ENCODE peak calls at places on chromosome 7, in four cellular contexts. X, Q, P and R are unnamed samples.

GRCh38 chr7:149707448-149707886 is 65.9 kb downstream of the ZNF467 start:
- DNase-seq in X (peak; percentile 25), Q (no peak), P (no peak), R (no peak)

GRCh38 chr7:77940647-77941046 is 142.1 kb downstream of the PHTF2 start:
- DNase-seq in Q (no peak), X (peak; percentile 51), P (no peak), R (no peak)

GRCh38 chr7:83178066-83178465 is 15.4 kb upstream of the PCLO start:
- DNase-seq in P (no peak), Q (no peak), X (no peak), R (no peak)

GRCh38 chr7:47413526-47414341 is 168.2 kb downstream of the TNS3 start:
- DNase-seq in X (no peak), Q (no peak), P (no peak), R (no peak)

GRCh38 chr7:151062399-151063211 is 3.2 kb downstream of the SLC4A2 start:
- DNase-seq in Q (no peak), X (peak; percentile 71), P (no peak), R (peak; percentile 89)

GRCh38 chr7:47647213-47647985 is 65.5 kb upstream of the TNS3 start:
- DNase-seq in P (no peak), Q (no peak), X (no peak), R (no peak)

GRCh38 chr7:107687656-107688055 is 27.0 kb downstream of the SLC26A4 start:
- DNase-seq in X (peak; percentile 63), Q (no peak), P (no peak), R (no peak)

GRCh38 chr7:30679664-30680063 is 2.6 kb downstream of the CRHR2 start:
- DNase-seq in P (no peak), X (no peak), Q (no peak), R (no peak)

GRCh38 chr7:47317537-47317936 is 264.4 kb downstream of the TNS3 start:
- DNase-seq in P (no peak), X (no peak), Q (no peak), R (no peak)

GRCh38 chr7:30976381-30976780 is 12.6 kb downstream of the GHRHR start:
- DNase-seq in X (no peak), Q (no peak), P (no peak), R (no peak)

GRCh38 chr7:117021960-117022359 is 68.7 kb downstream of the ST7 start:
- DNase-seq in P (no peak), X (no peak), Q (no peak), R (no peak)

GRCh38 chr7:128827248-128827958 is 2.8 kb upstream of the FLNC start:
- DNase-seq in P (no peak), Q (no peak), X (peak; percentile 85), R (peak; percentile 90)

GRCh38 chr7:150951181-150951520 is 27.0 kb downstream of the KCNH2 start:
- DNase-seq in P (no peak), Q (no peak), X (no peak), R (no peak)

GRCh38 chr7:97735075-97735474 is 3.2 kb downstream of the TAC1 start:
- DNase-seq in P (no peak), X (no peak), Q (no peak), R (no peak)

GRCh38 chr7:92963599-92963998 is 127.2 kb upstream of the CDK6 start:
- DNase-seq in Q (no peak), P (no peak), X (no peak), R (no peak)